ENCODE peak calls at places on chromosomes 4 and X, in six cellular contexts. One of them, this sample, is unnamed.

GRCh38 chr4:183142566-183143545 is 43.8 kb downstream of the WWC2 start:
- DNase-seq in transverse colon: peak; percentile 17
- DNase-seq in stomach: peak; percentile 88
- DNase-seq in neural progenitor cell: no peak
- DNase-seq in fibroblast of lung: peak; percentile 83
- DNase-seq in IMR-90: peak; percentile 47
- DNase-seq in this sample: peak; percentile 90

GRCh38 chr4:40990202-40990898 is 224.0 kb downstream of the APBB2 start:
- DNase-seq in transverse colon: no peak
- DNase-seq in stomach: no peak
- DNase-seq in neural progenitor cell: no peak
- DNase-seq in fibroblast of lung: peak; percentile 99
- DNase-seq in IMR-90: peak; percentile 97
- DNase-seq in this sample: peak; percentile 43

GRCh38 chr4:189022441-189023035 is 883.3 kb downstream of the TRIML1 start:
- DNase-seq in transverse colon: no peak
- DNase-seq in stomach: no peak
- DNase-seq in neural progenitor cell: no peak
- DNase-seq in fibroblast of lung: peak; percentile 17
- DNase-seq in IMR-90: peak; percentile 76
- DNase-seq in this sample: no peak

GRCh38 chrX:12240491-12240890 is 102.2 kb downstream of the FRMPD4 start:
- DNase-seq in transverse colon: no peak
- DNase-seq in stomach: no peak
- DNase-seq in neural progenitor cell: no peak
- DNase-seq in fibroblast of lung: no peak
- DNase-seq in IMR-90: no peak
- DNase-seq in this sample: no peak

GRCh38 chr4:186726440-186727148 is 2.9 kb upstream of the FAT1 start:
- DNase-seq in transverse colon: peak; percentile 88
- DNase-seq in stomach: peak; percentile 65
- DNase-seq in neural progenitor cell: peak; percentile 93
- DNase-seq in fibroblast of lung: peak; percentile 84
- DNase-seq in IMR-90: peak; percentile 80
- DNase-seq in this sample: peak; percentile 80

GRCh38 chr4:128068927-128069326 is 7.8 kb downstream of the LARP1B start:
- DNase-seq in transverse colon: no peak
- DNase-seq in stomach: no peak
- DNase-seq in neural progenitor cell: peak; percentile 21
- DNase-seq in fibroblast of lung: peak; percentile 24
- DNase-seq in IMR-90: peak; percentile 24
- DNase-seq in this sample: peak; percentile 58

GRCh38 chrX:20538974-20539373 is 272.3 kb upstream of the RPS6KA3 start:
- DNase-seq in transverse colon: no peak
- DNase-seq in stomach: no peak
- DNase-seq in neural progenitor cell: no peak
- DNase-seq in fibroblast of lung: no peak
- DNase-seq in IMR-90: no peak
- DNase-seq in this sample: no peak

GRCh38 chr4:13612569-13612968 is 15.0 kb downstream of the BOD1L1 start:
- DNase-seq in transverse colon: no peak
- DNase-seq in stomach: no peak
- DNase-seq in neural progenitor cell: peak; percentile 24
- DNase-seq in fibroblast of lung: no peak
- DNase-seq in IMR-90: no peak
- DNase-seq in this sample: no peak

GRCh38 chr4:18844726-18845125 is 823.2 kb upstream of the LCORL start:
- DNase-seq in transverse colon: no peak
- DNase-seq in stomach: no peak
- DNase-seq in neural progenitor cell: no peak
- DNase-seq in fibroblast of lung: peak; percentile 77
- DNase-seq in IMR-90: peak; percentile 1
- DNase-seq in this sample: peak; percentile 6

GRCh38 chr4:41205854-41206460 is 8.4 kb downstream of the APBB2 start:
- DNase-seq in transverse colon: no peak
- DNase-seq in stomach: no peak
- DNase-seq in neural progenitor cell: no peak
- DNase-seq in fibroblast of lung: peak; percentile 41
- DNase-seq in IMR-90: peak; percentile 29
- DNase-seq in this sample: no peak

GRCh38 chrX:121365572-121366161 is 318.3 kb downstream of the GLUD2 start:
- DNase-seq in transverse colon: peak; percentile 31
- DNase-seq in stomach: no peak
- DNase-seq in neural progenitor cell: peak; percentile 19
- DNase-seq in fibroblast of lung: no peak
- DNase-seq in IMR-90: no peak
- DNase-seq in this sample: no peak

GRCh38 chr4:175891863-175892262 is 79.8 kb upstream of the GPM6A start:
- DNase-seq in transverse colon: no peak
- DNase-seq in stomach: no peak
- DNase-seq in neural progenitor cell: peak; percentile 31
- DNase-seq in fibroblast of lung: peak; percentile 39
- DNase-seq in IMR-90: peak; percentile 4
- DNase-seq in this sample: peak; percentile 25

GRCh38 chr4:88610771-88611170 is 18.5 kb downstream of the HERC3 start:
- DNase-seq in transverse colon: no peak
- DNase-seq in stomach: no peak
- DNase-seq in neural progenitor cell: no peak
- DNase-seq in fibroblast of lung: peak; percentile 90
- DNase-seq in IMR-90: peak; percentile 31
- DNase-seq in this sample: no peak

GRCh38 chrX:133444952-133445831 is 29.9 kb upstream of the GPC4 start:
- DNase-seq in transverse colon: peak; percentile 16
- DNase-seq in stomach: no peak
- DNase-seq in neural progenitor cell: peak; percentile 40
- DNase-seq in fibroblast of lung: peak; percentile 30
- DNase-seq in IMR-90: no peak
- DNase-seq in this sample: peak; percentile 57

GRCh38 chrX:118484216-118484903 is 11.3 kb upstream of the DOCK11 start:
- DNase-seq in transverse colon: no peak
- DNase-seq in stomach: peak; percentile 36
- DNase-seq in neural progenitor cell: no peak
- DNase-seq in fibroblast of lung: no peak
- DNase-seq in IMR-90: peak; percentile 20
- DNase-seq in this sample: no peak

GRCh38 chr4:25865586-25865985 is 2.8 kb upstream of the SEL1L3 start:
- DNase-seq in transverse colon: peak; percentile 85
- DNase-seq in stomach: peak; percentile 65
- DNase-seq in neural progenitor cell: no peak
- DNase-seq in fibroblast of lung: peak; percentile 43
- DNase-seq in IMR-90: no peak
- DNase-seq in this sample: no peak

GRCh38 chr4:8913858-8914460 is 42.3 kb upstream of the HMX1 start:
- DNase-seq in transverse colon: no peak
- DNase-seq in stomach: no peak
- DNase-seq in neural progenitor cell: no peak
- DNase-seq in fibroblast of lung: no peak
- DNase-seq in IMR-90: no peak
- DNase-seq in this sample: no peak

GRCh38 chr4:159106636-159107035 is 3.8 kb downstream of the RAPGEF2 start:
- DNase-seq in transverse colon: no peak
- DNase-seq in stomach: no peak
- DNase-seq in neural progenitor cell: no peak
- DNase-seq in fibroblast of lung: peak; percentile 29
- DNase-seq in IMR-90: peak; percentile 45
- DNase-seq in this sample: no peak

GRCh38 chr4:158176108-158176507 is 3.3 kb upstream of the GASK1B start:
- DNase-seq in transverse colon: peak; percentile 25
- DNase-seq in stomach: peak; percentile 71
- DNase-seq in neural progenitor cell: no peak
- DNase-seq in fibroblast of lung: peak; percentile 73
- DNase-seq in IMR-90: peak; percentile 57
- DNase-seq in this sample: no peak

GRCh38 chr4:61308033-61308432 is 107.9 kb downstream of the ADGRL3 start:
- DNase-seq in transverse colon: no peak
- DNase-seq in stomach: no peak
- DNase-seq in neural progenitor cell: no peak
- DNase-seq in fibroblast of lung: no peak
- DNase-seq in IMR-90: no peak
- DNase-seq in this sample: no peak

GRCh38 chr4:8252301-8253173 is 17.0 kb upstream of the HTRA3 start:
- DNase-seq in transverse colon: no peak
- DNase-seq in stomach: no peak
- DNase-seq in neural progenitor cell: no peak
- DNase-seq in fibroblast of lung: peak; percentile 67
- DNase-seq in IMR-90: peak; percentile 63
- DNase-seq in this sample: no peak

GRCh38 chr4:14994242-14994641 is 8.0 kb upstream of the CPEB2 start:
- DNase-seq in transverse colon: no peak
- DNase-seq in stomach: no peak
- DNase-seq in neural progenitor cell: no peak
- DNase-seq in fibroblast of lung: peak; percentile 41
- DNase-seq in IMR-90: peak; percentile 31
- DNase-seq in this sample: peak; percentile 18

GRCh38 chr4:137310593-137311490 is 221.5 kb downstream of the PCDH18 start:
- DNase-seq in transverse colon: no peak
- DNase-seq in stomach: no peak
- DNase-seq in neural progenitor cell: no peak
- DNase-seq in fibroblast of lung: peak; percentile 89
- DNase-seq in IMR-90: peak; percentile 91
- DNase-seq in this sample: peak; percentile 60

GRCh38 chrX:138756234-138756633 is 44.7 kb upstream of the FGF13 start:
- DNase-seq in transverse colon: no peak
- DNase-seq in stomach: no peak
- DNase-seq in neural progenitor cell: peak; percentile 73
- DNase-seq in fibroblast of lung: peak; percentile 78
- DNase-seq in IMR-90: no peak
- DNase-seq in this sample: peak; percentile 76

DNA sequence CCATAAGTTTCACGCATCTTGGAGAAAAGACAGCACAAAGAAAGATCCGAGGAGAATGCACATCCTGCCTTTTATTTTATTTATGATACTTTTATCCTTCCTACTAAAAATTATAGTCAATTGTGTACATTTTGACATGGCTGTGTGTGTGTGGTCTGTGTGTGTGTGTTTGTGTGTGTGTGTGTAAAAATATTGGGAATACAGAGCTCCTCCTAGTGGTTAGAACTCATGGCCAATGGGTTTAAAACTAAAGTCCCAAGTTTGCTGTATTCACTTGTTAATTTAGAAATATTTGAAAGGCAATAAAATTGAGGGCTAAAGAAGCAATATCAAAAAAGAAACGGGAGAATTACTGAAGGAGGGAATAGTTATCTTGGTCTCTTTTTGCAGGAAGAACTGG is 47.5 kb downstream of the NKX6-1 start:
- DNase-seq in transverse colon: no peak
- DNase-seq in stomach: no peak
- DNase-seq in neural progenitor cell: peak; percentile 21
- DNase-seq in fibroblast of lung: no peak
- DNase-seq in IMR-90: no peak
- DNase-seq in this sample: peak; percentile 7
- TF ChIP-seq CTCF in transverse colon: peak; percentile 41
- TF ChIP-seq CTCF in stomach: no peak
- TF ChIP-seq CTCF in neural progenitor cell: peak; percentile 77
- TF ChIP-seq CTCF in fibroblast of lung: peak; percentile 39
- TF ChIP-seq CTCF in IMR-90: peak; percentile 30
- TF ChIP-seq CTCF in this sample: peak; percentile 60

GRCh38 chr4:48340905-48341775 is at the start of gene SLAIN2:
- DNase-seq in transverse colon: peak; percentile 100
- DNase-seq in stomach: peak; percentile 99
- DNase-seq in neural progenitor cell: peak; percentile 99
- DNase-seq in fibroblast of lung: peak; percentile 98
- DNase-seq in IMR-90: peak; percentile 97
- DNase-seq in this sample: peak; percentile 96
- H3K4me1 ChIP-seq in transverse colon: peaks cover 27% of the 10 kb centered on the region
- H3K4me1 ChIP-seq in stomach: peaks cover 51% of the 10 kb centered on the region
- H3K4me1 ChIP-seq in neural progenitor cell: peaks cover 35% of the 10 kb centered on the region
- H3K4me1 ChIP-seq in fibroblast of lung: peaks cover 15% of the 10 kb centered on the region
- H3K4me1 ChIP-seq in IMR-90: peaks cover 5% of the 10 kb centered on the region
- H3K4me1 ChIP-seq in this sample: peaks cover 19% of the 10 kb centered on the region

DNA sequence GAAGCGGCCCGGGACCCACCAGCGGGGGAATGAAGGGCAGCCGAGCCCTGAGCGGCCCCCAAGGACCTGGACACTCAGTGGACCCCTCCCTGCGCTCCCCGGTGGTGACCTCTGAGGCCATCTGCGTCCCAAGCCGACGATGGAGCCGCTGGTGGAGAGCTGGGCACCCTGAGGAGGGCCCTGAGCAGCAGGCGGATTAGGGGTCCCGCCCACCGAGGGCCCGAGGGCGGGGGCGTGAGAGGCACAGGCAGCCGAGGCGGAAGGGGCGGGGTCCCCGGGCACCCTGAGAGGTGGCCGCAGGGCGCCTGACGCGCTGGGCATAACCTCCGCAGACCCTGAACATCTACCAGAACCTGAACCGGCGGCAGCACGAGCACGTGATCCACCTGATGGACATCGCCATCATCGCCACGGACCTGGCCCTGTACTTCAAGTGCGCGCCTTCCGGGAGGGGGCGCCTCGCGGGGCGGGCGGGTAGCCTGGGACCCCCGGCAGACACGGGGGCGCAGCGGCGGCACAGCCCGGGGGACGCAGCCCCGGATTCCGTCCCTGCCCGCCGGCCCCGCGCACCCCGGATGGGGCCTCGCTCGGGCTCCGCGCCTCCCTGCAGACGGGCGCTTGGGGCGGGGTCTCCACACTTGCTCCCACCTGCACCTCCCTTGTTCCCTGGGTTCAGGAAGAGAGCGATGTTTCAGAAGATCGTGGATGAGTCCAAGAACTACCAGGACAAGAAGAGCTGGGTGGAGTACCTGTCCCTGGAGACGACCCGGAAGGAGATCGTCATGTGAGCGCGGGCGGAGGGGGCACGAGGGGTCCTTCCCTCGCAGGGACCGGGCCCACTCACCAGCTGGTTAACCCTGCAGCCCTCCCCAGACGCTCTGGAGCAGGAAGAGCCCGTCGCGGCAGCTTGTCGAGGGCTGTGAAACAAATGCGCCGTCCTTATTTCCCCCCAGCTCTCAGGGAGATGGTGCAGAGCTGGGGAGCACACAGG is 10.3 kb downstream of the ATP5ME start:
- DNase-seq in transverse colon: peak; percentile 71
- DNase-seq in stomach: peak; percentile 53
- DNase-seq in neural progenitor cell: peak; percentile 83
- DNase-seq in fibroblast of lung: no peak
- DNase-seq in IMR-90: no peak
- DNase-seq in this sample: peak; percentile 87
- TF ChIP-seq CTCF in transverse colon: no peak
- TF ChIP-seq CTCF in stomach: no peak
- TF ChIP-seq CTCF in neural progenitor cell: peak; percentile 51
- TF ChIP-seq CTCF in fibroblast of lung: no peak
- TF ChIP-seq CTCF in IMR-90: no peak
- TF ChIP-seq CTCF in this sample: peak; percentile 38

GRCh38 chr4:6848717-6849305 is 60.8 kb upstream of the TBC1D14 start:
- DNase-seq in transverse colon: no peak
- DNase-seq in stomach: no peak
- DNase-seq in neural progenitor cell: peak; percentile 3
- DNase-seq in fibroblast of lung: no peak
- DNase-seq in IMR-90: peak; percentile 8
- DNase-seq in this sample: peak; percentile 24

GRCh38 chr4:6844986-6845385 is 62.5 kb downstream of the KIAA0232 start:
- DNase-seq in transverse colon: no peak
- DNase-seq in stomach: no peak
- DNase-seq in neural progenitor cell: peak; percentile 51
- DNase-seq in fibroblast of lung: no peak
- DNase-seq in IMR-90: no peak
- DNase-seq in this sample: no peak

GRCh38 chr4:6840062-6840976 is 57.8 kb downstream of the KIAA0232 start:
- DNase-seq in transverse colon: no peak
- DNase-seq in stomach: no peak
- DNase-seq in neural progenitor cell: peak; percentile 36
- DNase-seq in fibroblast of lung: peak; percentile 67
- DNase-seq in IMR-90: peak; percentile 34
- DNase-seq in this sample: no peak

GRCh38 chr4:6847134-6847533 is 62.5 kb upstream of the TBC1D14 start:
- DNase-seq in transverse colon: no peak
- DNase-seq in stomach: no peak
- DNase-seq in neural progenitor cell: no peak
- DNase-seq in fibroblast of lung: no peak
- DNase-seq in IMR-90: no peak
- DNase-seq in this sample: no peak

GRCh38 chr4:6845574-6845973 is 63.0 kb downstream of the KIAA0232 start:
- DNase-seq in transverse colon: no peak
- DNase-seq in stomach: no peak
- DNase-seq in neural progenitor cell: no peak
- DNase-seq in fibroblast of lung: no peak
- DNase-seq in IMR-90: no peak
- DNase-seq in this sample: no peak
- H3K4me1 ChIP-seq in transverse colon: no peaks in the 10 kb centered on the region
- H3K4me1 ChIP-seq in stomach: peaks cover 38% of the 10 kb centered on the region
- H3K4me1 ChIP-seq in neural progenitor cell: peaks cover 39% of the 10 kb centered on the region
- H3K4me1 ChIP-seq in fibroblast of lung: no peaks in the 10 kb centered on the region
- H3K4me1 ChIP-seq in IMR-90: no peaks in the 10 kb centered on the region
- H3K4me1 ChIP-seq in this sample: peaks cover 4% of the 10 kb centered on the region